ENCODE peak calls at places on chromosome 3, in eight cellular contexts. D, O, W, V, H, C, J and N are unnamed samples.

GRCh38 chr3:179000144-179000543 is 71.5 kb downstream of the ZMAT3 start:
- DNase-seq in D (no peak), O (peak; percentile 12), W (no peak), V (no peak), H (no peak), C (no peak), J (no peak), N (no peak)

GRCh38 chr3:195900426-195901355 is 7.7 kb downstream of the TNK2 start:
- DNase-seq in D (no peak), O (peak; percentile 38), W (no peak), V (no peak), H (peak; percentile 81), C (no peak), J (no peak), N (no peak)

GRCh38 chr3:185081516-185081915 is 71.3 kb downstream of the C3orf70 start:
- DNase-seq in D (no peak), O (no peak), W (no peak), V (no peak), H (no peak), C (no peak), J (no peak), N (no peak)

GRCh38 chr3:96959902-96960596 is 145.7 kb downstream of the EPHA6 start:
- DNase-seq in D (peak; percentile 8), O (no peak), W (no peak), V (no peak), H (no peak), C (no peak), J (no peak), N (no peak)

GRCh38 chr3:33650495-33650894 is 67.6 kb downstream of the CLASP2 start:
- DNase-seq in D (no peak), O (no peak), W (no peak), V (no peak), H (no peak), C (no peak), J (no peak), N (no peak)

GRCh38 chr3:150407051-150407817 is 864 bp upstream of the TSC22D2 start:
- DNase-seq in D (peak; percentile 34), O (no peak), W (no peak), V (peak; percentile 18), H (no peak), C (peak; percentile 67), J (no peak), N (no peak)

GRCh38 chr3:146817705-146818104 is 212.6 kb upstream of the PLSCR5 start:
- DNase-seq in D (peak; percentile 58), O (peak; percentile 58), W (no peak), V (no peak), H (no peak), C (peak; percentile 28), J (no peak), N (peak; percentile 35)

GRCh38 chr3:21140785-21141184 is 610.2 kb downstream of the ZNF385D start:
- DNase-seq in D (no peak), O (no peak), W (no peak), V (no peak), H (no peak), C (no peak), J (no peak), N (no peak)

GRCh38 chr3:66473637-66474036 is 27.2 kb downstream of the LRIG1 start:
- DNase-seq in D (no peak), O (peak; percentile 67), W (no peak), V (no peak), H (no peak), C (no peak), J (no peak), N (no peak)

GRCh38 chr3:135891121-135891520 is 74.4 kb upstream of the PPP2R3A start:
- DNase-seq in D (no peak), O (no peak), W (no peak), V (no peak), H (no peak), C (no peak), J (no peak), N (no peak)

GRCh38 chr3:71721721-71722157 is 3.5 kb downstream of the EIF4E3 start:
- DNase-seq in D (no peak), O (no peak), W (no peak), V (no peak), H (no peak), C (no peak), J (no peak), N (no peak)

GRCh38 chr3:63467392-63467791 is 185.1 kb upstream of the SNTN start:
- DNase-seq in D (no peak), O (no peak), W (no peak), V (no peak), H (no peak), C (peak; percentile 26), J (no peak), N (no peak)

GRCh38 chr3:45205126-45205525 is 21.0 kb downstream of the TMEM158 start:
- DNase-seq in D (no peak), O (peak; percentile 24), W (no peak), V (no peak), H (no peak), C (no peak), J (no peak), N (no peak)

GRCh38 chr3:49471856-49472495 is 1.9 kb downstream of the DAG1 start:
- DNase-seq in D (no peak), O (peak; percentile 40), W (no peak), V (no peak), H (no peak), C (no peak), J (no peak), N (no peak)

GRCh38 chr3:129051776-129052400 is 8.7 kb upstream of the GP9 start:
- DNase-seq in D (peak; percentile 37), O (peak; percentile 15), W (no peak), V (no peak), H (no peak), C (no peak), J (no peak), N (no peak)

GRCh38 chr3:153768559-153769469 is 352.4 kb upstream of the ARHGEF26 start:
- DNase-seq in D (peak; percentile 44), O (peak; percentile 43), W (no peak), V (no peak), H (peak; percentile 76), C (peak; percentile 49), J (peak; percentile 40), N (peak; percentile 80)